ENCODE peak calls at places on chromosomes 4 and X, in eight cellular contexts. Y is bronchial epithelial cell; V is dermis blood vessel endothelial cell; W is foreskin melanocyte; X is hippocampal formation; N is AG08395; S is stimulated activated CD4-positive, alpha-beta T cell treated with anti-CD3 and anti-CD28 coated beads, Interleukin-2, amount 100 ng/mL, for 24 hours; Z is COR-L47. Q is an unnamed sample.

GRCh38 chr4:165972747-165973146 is 99.7 kb downstream of the TLL1 start:
- DNase-seq in S (no peak), N (no peak), V (no peak), Z (no peak), X (no peak), W (no peak), Y (peak), Q (no peak)

GRCh38 chr4:138804705-138805104 is 210.9 kb upstream of the NOCT start:
- DNase-seq in W (no peak), N (no peak), S (no peak), X (no peak), Z (no peak), V (no peak), Y (no peak), Q (no peak)

GRCh38 chr4:95637047-95637600 is 88.4 kb upstream of the UNC5C start:
- DNase-seq in W (peak), X (no peak), S (no peak), V (peak), Z (no peak), Y (peak), N (no peak), Q (no peak)

GRCh38 chrX:16666541-16666940 is 16.6 kb downstream of the S100G start:
- DNase-seq in N (peak), Y (no peak), V (peak), X (peak), W (peak), Z (no peak), S (no peak), Q (peak)

GRCh38 chr4:141011799-141012377 is 121.4 kb downstream of the RNF150 start:
- DNase-seq in Z (no peak), W (peak), V (no peak), X (no peak), Y (no peak), S (no peak), N (no peak), Q (no peak)

GRCh38 chr4:184282251-184282713 is 64.6 kb upstream of the ENPP6 start:
- DNase-seq in Z (peak), N (no peak), X (no peak), S (peak), Y (peak), V (peak), W (no peak), Q (peak)

GRCh38 chrX:63754141-63754859 is 30.7 kb downstream of the ARHGEF9 start:
- DNase-seq in Y (peak), N (no peak), X (no peak), Z (no peak), W (no peak), S (peak), V (peak), Q (no peak)

GRCh38 chr4:105473340-105474109 is at the start of gene PPA2:
- DNase-seq in Z (peak), Y (peak), W (peak), N (peak), V (peak), X (peak), S (peak), Q (peak)

GRCh38 chr4:136918772-136919171 is 613.5 kb downstream of the PCDH18 start:
- DNase-seq in W (no peak), V (no peak), Z (no peak), Y (no peak), N (no peak), S (no peak), X (no peak), Q (no peak)

GRCh38 chr4:78845469-78845868 is 69.3 kb downstream of the BMP2K start:
- DNase-seq in N (no peak), Z (no peak), Y (no peak), S (no peak), W (no peak), X (no peak), V (no peak), Q (no peak)

GRCh38 chr4:41384992-41385391 is 128.3 kb downstream of the UCHL1 start:
- DNase-seq in V (peak), Z (no peak), N (no peak), S (no peak), W (no peak), Y (no peak), X (peak), Q (no peak)

GRCh38 chr4:140267576-140267975 is 105.9 kb upstream of the SCOC start:
- DNase-seq in N (no peak), Z (no peak), S (no peak), X (no peak), W (no peak), Y (no peak), V (no peak), Q (no peak)

GRCh38 chr4:1171306-1172227 is 816 bp downstream of the SPON2 start:
- DNase-seq in X (no peak), N (no peak), V (peak), Y (no peak), W (no peak), Z (peak), S (peak), Q (no peak)

GRCh38 chr4:19429684-19430083 is 822.0 kb upstream of the SLIT2 start:
- DNase-seq in X (no peak), V (no peak), N (no peak), Y (no peak), W (no peak), S (no peak), Z (no peak), Q (no peak)

GRCh38 chr4:113179091-113179490 is 129.6 kb downstream of the ANK2 start:
- DNase-seq in V (no peak), Z (no peak), N (no peak), X (no peak), S (no peak), W (no peak), Y (no peak), Q (no peak)

GRCh38 chrX:31435592-31435991 is 363.8 kb upstream of the FTHL17 start:
- DNase-seq in X (no peak), N (no peak), Y (no peak), S (no peak), W (peak), V (no peak), Z (no peak), Q (no peak)

GRCh38 chr4:184765473-184766346 is 31.8 kb upstream of the CENPU start:
- DNase-seq in Z (no peak), V (no peak), W (peak), Y (no peak), S (no peak), N (no peak), X (no peak), Q (peak)

GRCh38 chrX:25020391-25021131 is 4.8 kb upstream of the ARX start:
- DNase-seq in S (peak), V (peak), Z (no peak), N (no peak), Y (no peak), W (no peak), X (no peak), Q (no peak)

GRCh38 chr4:106365613-106366012 is 3.0 kb downstream of the GIMD1 start:
- DNase-seq in S (no peak), Z (no peak), X (no peak), Y (peak), N (peak), W (peak), V (peak), Q (no peak)

GRCh38 chr4:56575820-56576429 is 70.3 kb downstream of the ARL9 start:
- DNase-seq in N (peak), W (peak), Y (peak), Z (no peak), S (no peak), X (peak), V (peak), Q (no peak)

GRCh38 chr4:959338-960139 is 13.8 kb downstream of the DGKQ start:
- DNase-seq in W (no peak), X (no peak), S (no peak), V (no peak), Y (no peak), Z (no peak), N (no peak), Q (no peak)

GRCh38 chrX:123173833-123174232 is 10.2 kb upstream of the GRIA3 start:
- DNase-seq in W (no peak), Z (no peak), S (no peak), V (no peak), Y (peak), X (no peak), N (no peak), Q (no peak)

GRCh38 chr4:113637823-113638691 is 123.5 kb downstream of the CAMK2D start:
- DNase-seq in W (no peak), X (no peak), S (no peak), V (no peak), Z (no peak), N (no peak), Y (no peak), Q (no peak)

GRCh38 chr4:181597766-181598165 is 645.4 kb upstream of the TENM3 start:
- DNase-seq in Z (no peak), V (no peak), W (no peak), X (no peak), N (no peak), Y (no peak), S (no peak), Q (no peak)